ENCODE peak calls at places on chromosomes 16 and 17, in six cellular contexts. M, L, S, Q, I and W are unnamed samples.

GRCh38 chr17:39738568-39738901 is 797 bp downstream of the GRB7 start:
- DNase-seq in M (peak; percentile 70), L (no peak), S (no peak), Q (peak; percentile 79), I (peak; percentile 67), W (no peak)

GRCh38 chr17:36926226-36926625 is 11.0 kb upstream of the LHX1 start:
- DNase-seq in M (no peak), L (no peak), S (no peak), Q (no peak), I (no peak), W (no peak)

GRCh38 chr16:89188064-89188441 is 12.3 kb downstream of the SLC22A31 start:
- DNase-seq in M (peak; percentile 11), L (no peak), S (no peak), Q (no peak), I (no peak), W (no peak)

GRCh38 chr16:31471875-31472558 is at the start of gene TGFB1I1:
- DNase-seq in M (peak; percentile 45), L (no peak), S (peak; percentile 80), Q (no peak), I (peak; percentile 43), W (no peak)

GRCh38 chr16:31376705-31377104 is 16.4 kb upstream of the ITGAD start:
- DNase-seq in M (peak; percentile 67), L (no peak), S (no peak), Q (no peak), I (no peak), W (no peak)

GRCh38 chr16:59527206-59527997 is 793.3 kb upstream of the GOT2 start:
- DNase-seq in M (no peak), L (no peak), S (peak; percentile 38), Q (no peak), I (no peak), W (no peak)

GRCh38 chr16:53509906-53510703 is 7.1 kb upstream of the AKTIP start:
- DNase-seq in M (peak; percentile 69), L (no peak), S (peak; percentile 62), Q (peak; percentile 66), I (peak; percentile 83), W (peak; percentile 82)

GRCh38 chr16:649646-650045 is 481 bp downstream of the WDR90 start:
- DNase-seq in M (no peak), L (no peak), S (no peak), Q (no peak), I (no peak), W (no peak)

GRCh38 chr17:28735242-28735722 is 6.7 kb downstream of the NEK8 start:
- DNase-seq in M (no peak), L (no peak), S (no peak), Q (no peak), I (no peak), W (no peak)

GRCh38 chr16:50151744-50152143 is 1.4 kb upstream of the TENT4B start:
- DNase-seq in M (no peak), L (no peak), S (no peak), Q (no peak), I (no peak), W (peak; percentile 57)

GRCh38 chr17:8894673-8895578 is 27.5 kb upstream of the PIK3R6 start:
- DNase-seq in M (peak; percentile 70), L (no peak), S (peak; percentile 59), Q (peak; percentile 49), I (peak; percentile 64), W (no peak)

GRCh38 chr17:48209973-48210372 is 102.4 kb downstream of the SNX11 start:
- DNase-seq in M (no peak), L (no peak), S (no peak), Q (no peak), I (no peak), W (no peak)

GRCh38 chr17:29589524-29590260 is at the start of gene GIT1:
- DNase-seq in M (peak; percentile 86), L (no peak), S (peak; percentile 78), Q (no peak), I (peak; percentile 92), W (no peak)

DNA sequence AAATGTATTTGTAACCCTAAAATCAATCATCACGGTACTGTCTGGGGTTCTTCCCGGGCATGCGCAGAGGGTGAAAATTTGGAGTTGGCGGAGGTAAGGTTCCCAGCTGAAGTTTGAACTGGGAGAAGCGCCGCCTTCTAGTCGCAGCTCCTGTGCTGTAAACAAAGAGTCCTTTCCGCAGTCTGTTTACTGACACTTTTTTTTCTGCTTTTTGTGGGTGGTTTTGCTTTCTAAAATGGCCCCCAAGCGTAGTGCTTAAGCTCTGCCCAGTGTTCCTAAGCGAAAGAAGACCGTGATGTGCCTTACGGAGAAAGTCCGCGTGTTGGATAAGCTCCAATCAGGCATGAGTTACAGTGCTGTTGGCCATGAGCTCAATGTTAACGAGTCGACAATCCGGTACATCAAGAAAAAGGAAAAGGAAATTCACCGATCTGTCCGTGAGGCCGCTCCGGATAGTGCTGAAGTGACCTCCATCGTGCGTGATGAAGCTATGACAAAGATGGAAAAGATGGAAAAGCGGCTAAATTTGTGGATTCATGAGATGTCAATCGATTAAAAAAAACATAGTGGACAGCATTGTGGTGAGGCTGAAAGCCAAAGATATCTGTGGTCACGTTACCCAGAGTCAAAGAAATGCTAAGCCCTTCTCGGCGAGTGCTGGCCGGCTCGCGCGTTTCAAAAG is 570 bp upstream of the CFDP1 start:
- DNase-seq in M (peak; percentile 86), L (peak; percentile 93), S (peak; percentile 97), Q (peak; percentile 62), I (peak; percentile 77), W (peak; percentile 81)
- TF ChIP-seq POLR2A in M (peak; percentile 40), L (no peak), S (peak; percentile 31), Q (peak; percentile 27), I (no peak), W (peak; percentile 38)

GRCh38 chr17:51997723-51998122 is 160.8 kb downstream of the CA10 start:
- DNase-seq in M (no peak), L (no peak), S (no peak), Q (no peak), I (no peak), W (no peak)

GRCh38 chr17:51995797-51996403 is 162.6 kb downstream of the CA10 start:
- DNase-seq in M (no peak), L (no peak), S (no peak), Q (no peak), I (no peak), W (no peak)

GRCh38 chr17:51999654-52000053 is 158.9 kb downstream of the CA10 start:
- DNase-seq in M (no peak), L (no peak), S (no peak), Q (no peak), I (no peak), W (no peak)
- H3K36me3 ChIP-seq in M (no peaks in the 10 kb centered on the region), L (no peaks in the 10 kb centered on the region), S (no peaks in the 10 kb centered on the region), Q (no peaks in the 10 kb centered on the region), I (no peaks in the 10 kb centered on the region), W (no peaks in the 10 kb centered on the region)

DNA sequence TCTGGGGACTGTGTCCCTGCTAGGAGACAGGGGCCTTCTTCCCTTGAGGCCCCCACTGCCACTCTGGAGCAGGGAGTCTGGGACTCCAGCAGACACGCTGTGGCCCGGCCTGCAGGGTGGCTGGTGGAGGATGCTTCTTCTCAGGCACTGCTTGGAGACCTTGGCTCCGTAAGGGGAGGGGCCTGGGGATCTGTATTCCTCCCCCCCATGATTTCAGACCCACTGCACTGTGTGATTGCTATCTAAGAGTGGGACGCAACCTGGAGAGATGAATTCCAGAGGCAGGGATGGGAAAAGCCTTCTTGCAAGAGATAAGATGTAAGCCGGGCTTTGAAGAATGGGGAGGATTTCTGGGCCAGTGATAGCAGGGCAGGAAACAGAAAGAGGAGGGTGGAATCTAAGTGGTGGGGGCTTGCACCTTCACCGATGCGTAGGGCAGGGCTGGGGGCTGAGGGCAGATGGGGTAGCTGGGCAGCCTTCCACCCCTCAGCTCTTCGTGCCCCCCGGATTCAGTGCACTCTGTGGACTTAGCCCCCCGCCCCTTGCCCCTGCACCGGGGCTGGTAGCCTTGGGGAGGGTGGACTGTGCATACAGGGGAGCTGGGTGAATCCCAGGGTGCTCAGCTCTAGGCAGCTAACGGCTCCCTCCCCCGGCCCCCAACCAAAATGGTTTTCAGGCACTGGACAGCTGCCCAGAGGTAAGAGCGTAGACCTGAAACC is 5.2 kb upstream of the GSE1 start:
- DNase-seq in M (no peak), L (no peak), S (no peak), Q (no peak), I (no peak), W (no peak)
- H3K27ac ChIP-seq in M (no peak overlapping the region), L (no peak overlapping the region), S (no peak overlapping the region), Q (no peak overlapping the region), I (peak overlapping the region; percentile 17), W (no peak overlapping the region)

GRCh38 chr17:63999680-64000531 is 1.8 kb downstream of the PRR29 start:
- DNase-seq in M (no peak), L (no peak), S (no peak), Q (peak; percentile 31), I (no peak), W (peak; percentile 69)
- TF ChIP-seq POLR2A in M (no peak), L (no peak), S (no peak), Q (no peak), I (no peak), W (no peak)

GRCh38 chr16:22333457-22333994 is 36.3 kb downstream of the POLR3E start:
- DNase-seq in M (no peak), L (no peak), S (no peak), Q (no peak), I (peak; percentile 44), W (no peak)
- H3K36me3 ChIP-seq in M (peaks cover 14% of the 10 kb centered on the region), L (peaks cover 53% of the 10 kb centered on the region), S (peaks cover 43% of the 10 kb centered on the region), Q (no peaks in the 10 kb centered on the region), I (peaks cover 25% of the 10 kb centered on the region), W (peaks cover 66% of the 10 kb centered on the region)

DNA sequence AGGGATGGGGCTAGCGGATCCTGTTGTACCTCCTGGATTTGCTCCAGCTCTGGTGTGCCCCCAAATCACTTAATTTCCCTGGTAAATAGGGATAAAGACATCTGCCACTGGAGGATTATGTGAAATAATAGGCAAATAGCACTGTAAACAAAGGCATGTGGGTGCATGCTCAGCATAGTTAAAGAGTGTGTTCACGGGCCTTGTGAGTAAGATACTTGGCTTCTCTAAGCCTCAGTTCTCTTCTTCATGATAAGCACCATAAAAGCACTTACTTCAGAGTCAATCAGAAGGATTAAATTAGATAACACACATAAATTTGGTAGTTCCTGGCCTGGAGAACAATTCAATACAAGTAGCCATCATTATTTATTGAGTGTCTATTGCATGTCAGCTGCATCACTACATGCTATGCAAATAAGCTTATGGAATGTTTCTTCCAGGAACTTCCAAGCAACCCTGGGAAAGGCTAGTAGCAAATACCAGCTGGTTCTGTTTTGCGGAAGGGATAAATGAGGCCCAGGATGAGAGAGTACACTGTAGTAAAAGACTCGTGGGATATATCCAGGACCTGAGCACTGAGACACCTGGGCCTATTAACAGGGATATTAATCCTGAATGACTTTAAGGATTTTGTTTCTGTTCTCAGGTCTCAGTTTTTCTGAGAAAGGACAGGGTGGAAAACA is 14.5 kb downstream of the CCL11 start:
- DNase-seq in M (no peak), L (no peak), S (peak; percentile 84), Q (no peak), I (no peak), W (no peak)
- H3K27ac ChIP-seq in M (no peak overlapping the region), L (peak overlapping the region; percentile 7), S (peak overlapping the region; percentile 65), Q (no peak overlapping the region), I (no peak overlapping the region), W (no peak overlapping the region)